ENCODE peak calls at places on chromosomes 16 and 17, in five cellular contexts. V, P, W, F and Y are unnamed samples. For H3K9me3, the result is how much of the 10 kb centered on the place peaks cover.

GRCh38 chr17:37147301-37147812 is 198.6 kb downstream of the AATF start:
- DNase-seq in F (peak), P (no peak), W (no peak), V (no peak), Y (no peak)

GRCh38 chr17:4739122-4740024 is at the start of the genes CXCL16 and ZMYND15:
- DNase-seq in F (peak), W (peak), V (peak), P (peak), Y (peak)

GRCh38 chr16:66487580-66488235 is 60.6 kb downstream of the BEAN1 start:
- DNase-seq in F (no peak), V (no peak), W (no peak), P (no peak), Y (no peak)

GRCh38 chr16:68062910-68063393 is 22.2 kb upstream of the NFATC3 start:
- DNase-seq in V (no peak), W (peak), P (no peak), F (no peak), Y (no peak)

GRCh38 chr17:1203111-1203966 is 23.6 kb upstream of the ABR start:
- DNase-seq in W (peak), F (peak), V (peak), P (peak), Y (peak)

GRCh38 chr16:50466170-50466569 is 82.0 kb upstream of the NKD1 start:
- DNase-seq in V (no peak), P (no peak), F (no peak), W (no peak), Y (no peak)

GRCh38 chr17:27083408-27084185 is 210.3 kb upstream of the WSB1 start:
- DNase-seq in W (no peak), V (no peak), P (no peak), F (no peak), Y (no peak)

GRCh38 chr16:64434526-64435069 is 687.3 kb downstream of the CDH11 start:
- DNase-seq in F (no peak), P (no peak), W (no peak), V (no peak), Y (no peak)

GRCh38 chr16:583470-583814 is 6.4 kb upstream of the RAB40C start:
- DNase-seq in F (no peak), V (no peak), W (no peak), P (no peak), Y (no peak)

GRCh38 chr16:580946-581498 is 8.8 kb upstream of the RAB40C start:
- DNase-seq in P (peak), V (no peak), W (no peak), F (no peak), Y (no peak)

GRCh38 chr16:582218-582613 is 7.7 kb upstream of the RAB40C start:
- DNase-seq in V (no peak), W (no peak), P (peak), F (no peak), Y (no peak)

GRCh38 chr16:583815-584591 is 5.9 kb upstream of the RAB40C start:
- DNase-seq in W (no peak), V (no peak), F (no peak), P (peak), Y (no peak)

GRCh38 chr16:582614-583331 is 7.1 kb upstream of the RAB40C start:
- DNase-seq in V (no peak), F (no peak), P (peak), W (no peak), Y (peak)
- TF ChIP-seq CTCF in V (peak), F (no peak), P (no peak), W (no peak), Y (no peak)

GRCh38 chr16:3311496-3311895 is 6.2 kb downstream of the ZNF75A start:
- DNase-seq in P (no peak), W (no peak), F (no peak), V (no peak), Y (no peak)
- H3K9me3 ChIP-seq in P (under half), W (half or more), F (under half), V (under half), Y (half or more)

DNA sequence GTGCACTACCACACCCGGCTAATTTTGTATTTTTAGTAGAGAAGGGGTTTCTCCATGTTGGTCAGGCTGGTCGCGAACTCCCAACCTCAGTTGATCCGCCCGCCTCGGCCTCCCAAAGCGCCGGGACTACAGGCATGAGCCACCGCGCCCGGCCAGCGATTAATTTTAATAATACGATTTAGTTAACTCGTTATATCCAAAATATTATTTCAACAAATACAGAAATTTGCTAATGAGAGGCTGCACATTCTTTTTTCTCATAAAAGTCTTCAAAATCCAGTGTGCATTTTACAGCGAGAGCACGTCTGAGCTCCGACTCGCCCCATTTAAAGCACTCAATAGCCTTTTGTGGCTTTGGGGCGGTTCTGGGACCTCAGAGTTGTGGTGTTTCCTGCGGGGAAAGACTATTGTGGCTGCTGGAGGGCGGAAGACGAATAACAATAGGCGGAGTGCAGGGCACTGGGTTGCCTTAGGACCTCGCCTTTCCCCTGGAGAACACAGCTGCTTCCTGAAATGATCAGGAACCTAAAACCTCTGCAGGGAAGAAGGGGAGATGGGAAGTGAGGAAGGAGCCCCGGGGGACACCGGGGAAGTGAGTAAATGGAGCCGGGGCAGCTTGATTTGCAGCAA is 2.9 kb upstream of the ZSCAN10 start:
- DNase-seq in P (no peak), W (no peak), F (no peak), V (no peak), Y (no peak)
- H3K27ac ChIP-seq in P (peak), W (no peak), F (no peak), V (no peak), Y (peak)

GRCh38 chr17:70901870-70902269 is 732.5 kb downstream of the KCNJ2 start:
- DNase-seq in F (no peak), W (no peak), V (no peak), P (no peak), Y (no peak)
- TF ChIP-seq CTCF in F (no peak), W (no peak), V (no peak), P (no peak), Y (no peak)